ENCODE peak calls at places on chromosome 20, in nine cellular contexts. O is endothelial cell of umbilical vein; F is aorta; U is ovary; S is Panc1; N is spleen; T is naive thymus-derived CD4-positive, alpha-beta T cell; B is fibroblast of pulmonary artery; C is lower lobe of right lung. W is an unnamed sample.

GRCh38 chr20:44073011-44073674 is 113.8 kb downstream of the JPH2 start:
- DNase-seq in O (no peak), F (no peak), U (no peak), S (no peak), N (no peak), T (no peak), B (no peak), C (no peak), W (no peak)

GRCh38 chr20:13873814-13874213 is 89.0 kb downstream of the NDUFAF5 start:
- DNase-seq in O (no peak), F (no peak), U (no peak), S (no peak), N (no peak), T (no peak), B (no peak), C (no peak), W (no peak)

GRCh38 chr20:34704177-34705007 is at the start of gene TP53INP2:
- DNase-seq in O (peak), F (peak), U (peak), S (no peak), N (peak), T (peak), B (peak), C (peak), W (peak)

GRCh38 chr20:37376791-37377190 is 30.9 kb downstream of the SRC start:
- DNase-seq in O (no peak), F (no peak), U (no peak), S (no peak), N (peak), T (no peak), B (no peak), C (no peak), W (no peak)

GRCh38 chr20:9032758-9033157 is 36.1 kb upstream of the PLCB4 start:
- DNase-seq in O (no peak), F (no peak), U (no peak), S (no peak), N (no peak), T (no peak), B (no peak), C (no peak), W (no peak)

GRCh38 chr20:17841751-17842191 is 126.8 kb downstream of the SNX5 start:
- DNase-seq in O (no peak), F (peak), U (peak), S (no peak), N (no peak), T (no peak), B (peak), C (no peak), W (peak)

GRCh38 chr20:33868042-33868441 is 56.9 kb downstream of the CHMP4B start:
- DNase-seq in O (no peak), F (no peak), U (no peak), S (no peak), N (no peak), T (no peak), B (no peak), C (no peak), W (no peak)

GRCh38 chr20:35994994-35995453 is 26.6 kb downstream of the CNBD2 start:
- DNase-seq in O (peak), F (peak), U (peak), S (peak), N (peak), T (peak), B (peak), C (peak), W (peak)

GRCh38 chr20:26163890-26164289 is 467.2 kb upstream of the ZNF337 start:
- DNase-seq in O (peak), F (no peak), U (no peak), S (no peak), N (no peak), T (no peak), B (peak), C (no peak), W (peak)

GRCh38 chr20:49308875-49309274 is 31.0 kb upstream of the ZNFX1 start:
- DNase-seq in O (no peak), F (no peak), U (no peak), S (no peak), N (no peak), T (no peak), B (no peak), C (no peak), W (no peak)

GRCh38 chr20:40855269-40855668 is 166.2 kb upstream of the MAFB start:
- DNase-seq in O (no peak), F (no peak), U (no peak), S (no peak), N (no peak), T (no peak), B (no peak), C (no peak), W (no peak)

GRCh38 chr20:48455606-48456360 is 372.0 kb downstream of the PREX1 start:
- DNase-seq in O (no peak), F (no peak), U (no peak), S (no peak), N (no peak), T (no peak), B (no peak), C (no peak), W (no peak)

GRCh38 chr20:41692479-41693135 is 74.4 kb upstream of the CHD6 start:
- DNase-seq in O (peak), F (peak), U (peak), S (peak), N (peak), T (peak), B (peak), C (peak), W (no peak)

GRCh38 chr20:63642518-63643247 is 10.5 kb downstream of the STMN3 start:
- DNase-seq in O (no peak), F (no peak), U (peak), S (no peak), N (peak), T (peak), B (no peak), C (no peak), W (no peak)

GRCh38 chr20:32449890-32450401 is 91.8 kb downstream of the ASXL1 start:
- DNase-seq in O (no peak), F (no peak), U (no peak), S (no peak), N (peak), T (no peak), B (no peak), C (no peak), W (no peak)

GRCh38 chr20:44911264-44911921 is 1.5 kb downstream of the PABPC1L start:
- DNase-seq in O (peak), F (no peak), U (peak), S (no peak), N (peak), T (no peak), B (peak), C (peak), W (no peak)

GRCh38 chr20:62571667-62572344 is 70.5 kb upstream of the SLCO4A1 start:
- DNase-seq in O (no peak), F (no peak), U (no peak), S (no peak), N (no peak), T (no peak), B (no peak), C (no peak), W (no peak)

GRCh38 chr20:43191946-43192847 is 2.5 kb upstream of the PTPRT start:
- DNase-seq in O (no peak), F (no peak), U (no peak), S (no peak), N (no peak), T (no peak), B (no peak), C (no peak), W (no peak)

GRCh38 chr20:47334022-47334551 is 22.4 kb downstream of the ZMYND8 start:
- DNase-seq in O (peak), F (no peak), U (no peak), S (peak), N (no peak), T (peak), B (peak), C (peak), W (peak)

GRCh38 chr20:60512436-60512835 is 554.2 kb downstream of the CDH26 start:
- DNase-seq in O (no peak), F (no peak), U (no peak), S (no peak), N (no peak), T (no peak), B (peak), C (no peak), W (peak)

GRCh38 chr20:32605167-32605656 is 20.1 kb upstream of the NOL4L start:
- DNase-seq in O (no peak), F (peak), U (no peak), S (no peak), N (no peak), T (no peak), B (no peak), C (no peak), W (no peak)

GRCh38 chr20:20407891-20408805 is 40.2 kb downstream of the INSM1 start:
- DNase-seq in O (no peak), F (no peak), U (no peak), S (peak), N (no peak), T (no peak), B (peak), C (no peak), W (no peak)

GRCh38 chr20:22371843-22372242 is 212.5 kb downstream of the FOXA2 start:
- DNase-seq in O (no peak), F (no peak), U (no peak), S (no peak), N (no peak), T (no peak), B (no peak), C (no peak), W (no peak)

GRCh38 chr20:47544240-47544639 is 42.6 kb downstream of the NCOA3 start:
- DNase-seq in O (no peak), F (no peak), U (no peak), S (no peak), N (no peak), T (no peak), B (peak), C (no peak), W (peak)

GRCh38 chr20:35699914-35700624 is 864 bp downstream of the ROMO1 start:
- DNase-seq in O (peak), F (no peak), U (no peak), S (no peak), N (no peak), T (no peak), B (no peak), C (no peak), W (no peak)

GRCh38 chr20:56845546-56846081 is 216.5 kb downstream of the TFAP2C start:
- DNase-seq in O (no peak), F (no peak), U (no peak), S (no peak), N (no peak), T (no peak), B (no peak), C (no peak), W (no peak)

GRCh38 chr20:50455656-50456451 is 54.3 kb upstream of the PTPN1 start:
- DNase-seq in O (no peak), F (peak), U (no peak), S (no peak), N (no peak), T (no peak), B (no peak), C (peak), W (no peak)
- H3K4me3 ChIP-seq in O (no peak), F (no peak), U (no peak), S (no peak), N (no peak), T (no peak), B (no peak), C (no peak), W (no peak)

GRCh38 chr20:12084482-12084881 is 166.8 kb downstream of the BTBD3 start:
- DNase-seq in O (no peak), F (no peak), U (no peak), S (no peak), N (no peak), T (no peak), B (no peak), C (no peak), W (no peak)
- H3K4me3 ChIP-seq in O (no peak), F (no peak), U (no peak), S (no peak), N (no peak), T (no peak), B (no peak), C (no peak), W (no peak)

GRCh38 chr20:38872036-38872435 is 54.2 kb upstream of the FAM83D start:
- DNase-seq in O (no peak), F (no peak), U (no peak), S (no peak), N (no peak), T (no peak), B (no peak), C (no peak), W (no peak)

GRCh38 chr20:38874460-38875169 is 51.6 kb upstream of the FAM83D start:
- DNase-seq in O (no peak), F (no peak), U (no peak), S (no peak), N (no peak), T (no peak), B (no peak), C (no peak), W (no peak)

GRCh38 chr20:38872491-38873049 is 53.6 kb upstream of the FAM83D start:
- DNase-seq in O (no peak), F (no peak), U (no peak), S (no peak), N (no peak), T (no peak), B (no peak), C (no peak), W (no peak)

GRCh38 chr20:38871560-38871953 is 54.7 kb upstream of the FAM83D start:
- DNase-seq in O (no peak), F (no peak), U (no peak), S (no peak), N (no peak), T (no peak), B (no peak), C (no peak), W (no peak)

GRCh38 chr20:38873050-38873581 is 53.1 kb upstream of the FAM83D start:
- DNase-seq in O (no peak), F (no peak), U (no peak), S (no peak), N (peak), T (peak), B (no peak), C (no peak), W (no peak)
- H3K4me3 ChIP-seq in O (no peak), F (no peak), U (no peak), S (no peak), N (no peak), T (peak), B (no peak), C (no peak), W (no peak)

GRCh38 chr20:3613821-3614440 is 49.3 kb downstream of the GFRA4 start:
- DNase-seq in O (no peak), F (no peak), U (no peak), S (no peak), N (no peak), T (no peak), B (no peak), C (no peak), W (no peak)
- H3K4me3 ChIP-seq in O (no peak), F (no peak), U (no peak), S (no peak), N (no peak), T (no peak), B (no peak), C (peak), W (no peak)

GRCh38 chr20:3380228-3381070 is 27.0 kb downstream of the DNAAF9 start:
- DNase-seq in O (no peak), F (no peak), U (no peak), S (no peak), N (no peak), T (no peak), B (no peak), C (no peak), W (no peak)
- H3K4me3 ChIP-seq in O (no peak), F (no peak), U (no peak), S (no peak), N (no peak), T (no peak), B (no peak), C (no peak), W (no peak)

DNA sequence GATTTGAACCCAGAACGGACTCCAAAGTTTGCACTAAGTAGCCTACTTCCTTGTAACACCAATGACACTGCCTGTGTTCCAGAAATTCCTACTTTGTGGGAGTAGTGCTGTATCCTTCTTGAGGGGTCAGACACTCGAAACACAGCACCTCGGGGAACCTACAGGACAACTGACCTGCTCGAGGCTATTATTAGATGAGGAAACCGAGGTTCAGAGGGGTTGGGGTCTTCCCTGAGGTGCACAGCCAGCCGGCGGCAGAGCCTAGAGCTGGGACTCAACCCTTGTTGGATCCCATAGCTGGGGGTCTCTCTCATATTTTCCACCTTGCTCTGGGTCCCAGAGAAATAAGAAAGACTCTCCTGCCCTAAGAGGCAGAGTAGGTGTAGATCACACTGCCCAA is 89.8 kb upstream of the PTPN1 start:
- DNase-seq in O (no peak), F (no peak), U (no peak), S (no peak), N (no peak), T (no peak), B (no peak), C (no peak), W (no peak)
- H3K4me3 ChIP-seq in O (no peak), F (no peak), U (no peak), S (no peak), N (no peak), T (no peak), B (no peak), C (no peak), W (no peak)

W was measured in skeletal muscle cell.